ENCODE peak calls at places on chromosome 18, in eight cellular contexts. F, R, O, K, A, N, L and E are unnamed samples.

GRCh38 chr18:35407871-35408481 is 30.8 kb upstream of the ZNF396 start:
- DNase-seq in F (peak; percentile 11), R (peak; percentile 42), O (peak; percentile 77), K (peak; percentile 42), A (peak; percentile 85), N (peak; percentile 65), L (peak; percentile 19), E (peak; percentile 60)

GRCh38 chr18:23828426-23828825 is 139.2 kb downstream of the LAMA3 start:
- DNase-seq in F (peak; percentile 7), R (no peak), O (no peak), K (no peak), A (peak; percentile 43), N (peak; percentile 91), L (no peak), E (peak; percentile 82)

GRCh38 chr18:75784413-75784812 is 356.9 kb upstream of the SMIM21 start:
- DNase-seq in F (no peak), R (no peak), O (peak; percentile 1), K (no peak), A (no peak), N (no peak), L (no peak), E (no peak)

GRCh38 chr18:61669320-61669719 is 223.5 kb downstream of the RNF152 start:
- DNase-seq in F (no peak), R (no peak), O (no peak), K (no peak), A (no peak), N (peak; percentile 40), L (no peak), E (no peak)

GRCh38 chr18:23922939-23923338 is 91.6 kb upstream of the TTC39C start:
- DNase-seq in F (no peak), R (no peak), O (no peak), K (no peak), A (no peak), N (no peak), L (no peak), E (no peak)

GRCh38 chr18:48975817-48976649 is 25.3 kb upstream of the SMAD7 start:
- DNase-seq in F (peak; percentile 72), R (peak; percentile 54), O (no peak), K (peak; percentile 47), A (no peak), N (peak; percentile 36), L (no peak), E (peak; percentile 39)

GRCh38 chr18:3498705-3499451 is 48.9 kb downstream of the TGIF1 start:
- DNase-seq in F (peak; percentile 7), R (peak; percentile 18), O (peak; percentile 24), K (peak; percentile 58), A (no peak), N (peak; percentile 54), L (peak; percentile 33), E (no peak)

GRCh38 chr18:50944245-50944917 is 23.5 kb upstream of the ELAC1 start:
- DNase-seq in F (no peak), R (no peak), O (peak; percentile 45), K (no peak), A (no peak), N (no peak), L (peak; percentile 13), E (no peak)

GRCh38 chr18:79611040-79611681 is 68.4 kb upstream of the CTDP1 start:
- DNase-seq in F (peak; percentile 53), R (no peak), O (no peak), K (no peak), A (no peak), N (peak; percentile 92), L (no peak), E (no peak)

GRCh38 chr18:3048121-3048520 is 35.2 kb upstream of the LPIN2 start:
- DNase-seq in F (no peak), R (no peak), O (peak; percentile 26), K (no peak), A (no peak), N (no peak), L (no peak), E (no peak)

GRCh38 chr18:5196253-5197031 is 615 bp downstream of the AKAIN1 start:
- DNase-seq in F (no peak), R (no peak), O (no peak), K (peak; percentile 10), A (no peak), N (no peak), L (no peak), E (no peak)

GRCh38 chr18:62030091-62030985 is 137.5 kb upstream of the RNF152 start:
- DNase-seq in F (no peak), R (no peak), O (no peak), K (no peak), A (no peak), N (peak; percentile 89), L (no peak), E (no peak)

GRCh38 chr18:51290864-51291263 is 93.4 kb upstream of the MEX3C start:
- DNase-seq in F (no peak), R (no peak), O (no peak), K (no peak), A (no peak), N (no peak), L (no peak), E (no peak)

GRCh38 chr18:48076461-48076860 is 146.0 kb upstream of the SMAD2 start:
- DNase-seq in F (no peak), R (no peak), O (no peak), K (no peak), A (no peak), N (no peak), L (no peak), E (no peak)

GRCh38 chr18:59950215-59950944 is 50.6 kb downstream of the PMAIP1 start:
- DNase-seq in F (no peak), R (peak; percentile 9), O (no peak), K (no peak), A (no peak), N (peak; percentile 49), L (no peak), E (peak; percentile 57)

GRCh38 chr18:711330-711692 is 1.1 kb downstream of the ENOSF1 start:
- DNase-seq in F (no peak), R (no peak), O (no peak), K (no peak), A (peak; percentile 16), N (no peak), L (no peak), E (no peak)

GRCh38 chr18:51890762-51891161 is 449.2 kb upstream of the DCC start:
- DNase-seq in F (peak; percentile 42), R (no peak), O (no peak), K (no peak), A (no peak), N (peak; percentile 6), L (no peak), E (peak; percentile 6)

GRCh38 chr18:76685402-76685801 is 137.0 kb upstream of the ZNF236 start:
- DNase-seq in F (no peak), R (no peak), O (no peak), K (no peak), A (no peak), N (no peak), L (no peak), E (no peak)

GRCh38 chr18:48609820-48610815 is 71.3 kb downstream of the CTIF start:
- DNase-seq in F (peak; percentile 50), R (no peak), O (no peak), K (no peak), A (no peak), N (no peak), L (no peak), E (no peak)

GRCh38 chr18:72768681-72769229 is 99.0 kb downstream of the NETO1 start:
- DNase-seq in F (no peak), R (no peak), O (no peak), K (no peak), A (no peak), N (no peak), L (no peak), E (no peak)

GRCh38 chr18:55343396-55344073 is 244.5 kb downstream of the TCF4 start:
- DNase-seq in F (no peak), R (no peak), O (no peak), K (no peak), A (peak; percentile 46), N (peak; percentile 52), L (no peak), E (peak; percentile 29)

GRCh38 chr18:11861583-11862288 is 10.5 kb downstream of the CHMP1B start:
- DNase-seq in F (no peak), R (no peak), O (no peak), K (no peak), A (no peak), N (no peak), L (no peak), E (no peak)

GRCh38 chr18:46481847-46482245 is 175.2 kb downstream of the LOXHD1 start:
- DNase-seq in F (peak; percentile 61), R (no peak), O (no peak), K (no peak), A (no peak), N (no peak), L (no peak), E (peak; percentile 3)

GRCh38 chr18:22826726-22827125 is 106.4 kb upstream of the RBBP8 start:
- DNase-seq in F (no peak), R (no peak), O (no peak), K (no peak), A (no peak), N (peak; percentile 65), L (no peak), E (no peak)

GRCh38 chr18:75106746-75107145 is 102.2 kb downstream of the PTGR3 start:
- DNase-seq in F (no peak), R (no peak), O (no peak), K (no peak), A (no peak), N (no peak), L (no peak), E (no peak)

GRCh38 chr18:73099759-73100158 is 232.0 kb upstream of the NETO1 start:
- DNase-seq in F (no peak), R (no peak), O (no peak), K (no peak), A (no peak), N (no peak), L (no peak), E (no peak)

GRCh38 chr18:8752329-8752728 is 47.0 kb downstream of the MTCL1 start:
- DNase-seq in F (no peak), R (no peak), O (no peak), K (no peak), A (no peak), N (peak; percentile 48), L (no peak), E (peak; percentile 38)

GRCh38 chr18:23155537-23155936 is 20.3 kb downstream of the CABLES1 start:
- DNase-seq in F (no peak), R (no peak), O (no peak), K (no peak), A (no peak), N (no peak), L (no peak), E (no peak)

GRCh38 chr18:2906522-2907458 is 60.0 kb downstream of the EMILIN2 start:
- DNase-seq in F (peak; percentile 51), R (peak; percentile 38), O (no peak), K (peak; percentile 49), A (no peak), N (no peak), L (no peak), E (no peak)

GRCh38 chr18:33669589-33669988 is 91.6 kb downstream of the ASXL3 start:
- DNase-seq in F (no peak), R (no peak), O (no peak), K (no peak), A (no peak), N (no peak), L (no peak), E (no peak)

GRCh38 chr18:57125627-57126026 is 21.3 kb upstream of the BOD1L2 start:
- DNase-seq in F (no peak), R (no peak), O (no peak), K (no peak), A (no peak), N (no peak), L (no peak), E (no peak)